ENCODE peak calls at places on chromosome 12, in nine cellular contexts. E is COR-L47; Q is germinal center; P is heart right ventricle; F is SK-N-MC; I is fibroblast of villous mesenchyme; G is NCI-H69; U is endothelial cell; L is stimulated activated CD4-positive, alpha-beta T cell treated with anti-CD3 and anti-CD28 coated beads, Interleukin-15, amount 100 ng/mL, for 1 hour. D is an unnamed sample.

GRCh38 chr12:110640275-110641025 is 26.5 kb downstream of the TCTN1 start:
- DNase-seq in F (no peak), G (no peak), U (no peak), P (no peak), L (no peak), Q (no peak), I (no peak), E (no peak), D (no peak)

GRCh38 chr12:41365653-41366131 is 177.6 kb downstream of the PDZRN4 start:
- DNase-seq in L (no peak), I (no peak), U (no peak), Q (no peak), F (no peak), G (peak; percentile 87), E (peak; percentile 60), P (no peak), D (peak; percentile 83)

GRCh38 chr12:25819713-25820112 is 138.8 kb upstream of the RASSF8 start:
- DNase-seq in I (no peak), Q (no peak), F (no peak), L (no peak), G (peak; percentile 7), U (no peak), E (no peak), P (no peak), D (no peak)

GRCh38 chr12:117516034-117516433 is 154.6 kb upstream of the NOS1 start:
- DNase-seq in U (no peak), E (no peak), P (no peak), Q (no peak), G (no peak), I (no peak), F (no peak), L (no peak), D (no peak)

GRCh38 chr12:70609739-70610491 is 27.3 kb downstream of the PTPRB start:
- DNase-seq in E (peak; percentile 57), F (no peak), Q (peak; percentile 35), U (peak; percentile 73), G (peak; percentile 67), P (peak; percentile 74), L (no peak), I (peak; percentile 3), D (no peak)

GRCh38 chr12:110436231-110436630 is 13.9 kb downstream of the ARPC3 start:
- DNase-seq in U (no peak), I (no peak), P (no peak), F (no peak), E (no peak), Q (no peak), L (no peak), G (no peak), D (no peak)

GRCh38 chr12:106999444-106999843 is 12.5 kb upstream of the MTERF2 start:
- DNase-seq in P (no peak), U (no peak), G (no peak), Q (no peak), F (no peak), I (no peak), L (no peak), E (no peak), D (no peak)

GRCh38 chr12:126704609-126705008 is 1562.4 kb upstream of the TMEM132C start:
- DNase-seq in I (no peak), E (no peak), F (no peak), L (no peak), U (no peak), G (no peak), Q (no peak), P (no peak), D (no peak)

GRCh38 chr12:32240210-32240609 is 133.6 kb downstream of the BICD1 start:
- DNase-seq in U (no peak), E (no peak), G (peak; percentile 65), F (no peak), P (no peak), I (no peak), L (no peak), Q (no peak), D (no peak)

D was measured in NCI-H1092 treated with DMSO at 0.1 percent for 48 hours.